ENCODE peak calls at places on chromosome 9, in eight cellular contexts. Y, H, P, B, S, Z, Q and G are unnamed samples.

GRCh38 chr9:122332083-122332482 is 38.7 kb upstream of the PTGS1 start:
- DNase-seq in Y (no peak), H (no peak), P (no peak), B (no peak), S (no peak), Z (no peak), Q (no peak), G (no peak)

GRCh38 chr9:101235105-101235866 is 149.5 kb downstream of the BAAT start:
- DNase-seq in Y (peak; percentile 19), H (no peak), P (peak; percentile 13), B (peak; percentile 52), S (no peak), Z (no peak), Q (no peak), G (peak; percentile 18)

GRCh38 chr9:76887003-76887821 is 18.7 kb downstream of the PRUNE2 start:
- DNase-seq in Y (no peak), H (no peak), P (no peak), B (no peak), S (no peak), Z (no peak), Q (no peak), G (no peak)

GRCh38 chr9:101480386-101480785 is 44.8 kb upstream of the ALDOB start:
- DNase-seq in Y (no peak), H (no peak), P (no peak), B (peak; percentile 86), S (no peak), Z (no peak), Q (no peak), G (no peak)

GRCh38 chr9:696332-697090 is 145.0 kb upstream of the DMRT1 start:
- DNase-seq in Y (peak; percentile 65), H (peak; percentile 64), P (peak; percentile 85), B (peak; percentile 69), S (peak; percentile 68), Z (peak; percentile 42), Q (no peak), G (no peak)

GRCh38 chr9:9998491-9999287 is 614.1 kb downstream of the PTPRD start:
- DNase-seq in Y (peak; percentile 1), H (no peak), P (no peak), B (peak; percentile 17), S (peak; percentile 1), Z (no peak), Q (no peak), G (no peak)

GRCh38 chr9:134231767-134232166 is 67.4 kb upstream of the RNU6ATAC start:
- DNase-seq in Y (no peak), H (no peak), P (no peak), B (no peak), S (no peak), Z (no peak), Q (no peak), G (no peak)

GRCh38 chr9:8822667-8823025 is 1023.1 kb upstream of the DMAC1 start:
- DNase-seq in Y (no peak), H (no peak), P (no peak), B (no peak), S (no peak), Z (no peak), Q (no peak), G (no peak)

GRCh38 chr9:109063765-109064164 is 50.5 kb upstream of the CTNNAL1 start:
- DNase-seq in Y (peak; percentile 11), H (no peak), P (peak; percentile 19), B (peak; percentile 28), S (no peak), Z (no peak), Q (no peak), G (no peak)

GRCh38 chr9:93812410-93812668 is 142.8 kb downstream of the BARX1 start:
- DNase-seq in Y (no peak), H (no peak), P (no peak), B (no peak), S (no peak), Z (no peak), Q (no peak), G (no peak)

GRCh38 chr9:96667363-96667728 is 12.2 kb upstream of the PRXL2C start:
- DNase-seq in Y (no peak), H (no peak), P (no peak), B (no peak), S (no peak), Z (no peak), Q (no peak), G (no peak)

GRCh38 chr9:69326261-69326660 is 1.2 kb downstream of the ENTREP1 start:
- DNase-seq in Y (no peak), H (peak; percentile 41), P (no peak), B (no peak), S (no peak), Z (no peak), Q (no peak), G (no peak)

DNA sequence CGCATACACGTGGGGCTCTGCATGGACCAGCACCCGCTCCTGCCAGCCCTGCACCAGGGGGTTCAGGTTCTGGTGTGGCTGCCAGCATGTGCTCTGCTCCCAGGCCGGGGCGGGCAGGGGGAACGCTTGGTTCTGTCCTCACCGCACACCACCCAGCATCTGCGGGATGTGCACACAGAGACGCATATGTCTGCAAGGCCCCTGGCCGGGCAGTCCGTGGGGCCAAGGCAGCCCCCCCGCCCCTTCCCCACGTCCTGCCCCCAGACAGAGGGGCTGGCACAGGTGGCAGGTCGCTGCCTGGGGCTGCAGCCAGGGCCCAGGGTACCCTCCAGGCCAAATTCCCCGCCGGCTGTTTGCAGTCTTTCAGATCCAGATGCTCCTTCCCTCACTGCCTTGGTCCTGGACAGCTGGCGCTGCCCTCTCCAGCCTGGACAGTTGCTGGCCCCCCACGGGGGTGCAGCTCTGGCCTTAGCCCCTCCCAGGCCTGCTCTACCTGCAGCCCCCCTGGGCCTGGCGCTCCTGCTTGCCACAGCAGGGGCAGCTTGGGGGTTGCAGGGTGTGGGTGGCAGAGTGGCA is 18.0 kb upstream of the NRARP start:
- DNase-seq in Y (no peak), H (peak; percentile 10), P (no peak), B (no peak), S (no peak), Z (no peak), Q (no peak), G (no peak)
- H3K4me3 ChIP-seq in Y (no peak overlapping the region), H (no peak overlapping the region), P (no peak overlapping the region), B (no peak overlapping the region), S (no peak overlapping the region), Z (no peak overlapping the region), Q (no peak overlapping the region), G (no peak overlapping the region)

GRCh38 chr9:135243201-135244190 is 156.0 kb downstream of the OLFM1 start:
- DNase-seq in Y (no peak), H (no peak), P (no peak), B (no peak), S (no peak), Z (no peak), Q (no peak), G (no peak)

GRCh38 chr9:135242406-135242805 is 154.9 kb downstream of the OLFM1 start:
- DNase-seq in Y (no peak), H (no peak), P (no peak), B (no peak), S (no peak), Z (no peak), Q (no peak), G (no peak)

GRCh38 chr9:135240871-135241311 is 153.4 kb downstream of the OLFM1 start:
- DNase-seq in Y (no peak), H (no peak), P (no peak), B (no peak), S (no peak), Z (no peak), Q (no peak), G (no peak)

GRCh38 chr9:135240222-135240621 is 152.8 kb downstream of the OLFM1 start:
- DNase-seq in Y (no peak), H (no peak), P (no peak), B (no peak), S (no peak), Z (no peak), Q (no peak), G (no peak)

GRCh38 chr9:135241381-135242380 is 154.2 kb downstream of the OLFM1 start:
- DNase-seq in Y (no peak), H (no peak), P (no peak), B (no peak), S (no peak), Z (no peak), Q (no peak), G (no peak)
- TF ChIP-seq CTCF in Y (no peak), H (no peak), P (no peak), B (no peak), S (no peak), Z (no peak), Q (no peak), G (peak; percentile 53)

GRCh38 chr9:36401897-36402480 is 1.9 kb upstream of the RNF38 start:
- DNase-seq in Y (no peak), H (no peak), P (no peak), B (no peak), S (no peak), Z (no peak), Q (no peak), G (peak; percentile 30)
- H3K4me3 ChIP-seq in Y (no peak overlapping the region), H (peak overlapping the region; percentile 73), P (no peak overlapping the region), B (no peak overlapping the region), S (no peak overlapping the region), Z (no peak overlapping the region), Q (no peak overlapping the region), G (peak overlapping the region; percentile 80)

DNA sequence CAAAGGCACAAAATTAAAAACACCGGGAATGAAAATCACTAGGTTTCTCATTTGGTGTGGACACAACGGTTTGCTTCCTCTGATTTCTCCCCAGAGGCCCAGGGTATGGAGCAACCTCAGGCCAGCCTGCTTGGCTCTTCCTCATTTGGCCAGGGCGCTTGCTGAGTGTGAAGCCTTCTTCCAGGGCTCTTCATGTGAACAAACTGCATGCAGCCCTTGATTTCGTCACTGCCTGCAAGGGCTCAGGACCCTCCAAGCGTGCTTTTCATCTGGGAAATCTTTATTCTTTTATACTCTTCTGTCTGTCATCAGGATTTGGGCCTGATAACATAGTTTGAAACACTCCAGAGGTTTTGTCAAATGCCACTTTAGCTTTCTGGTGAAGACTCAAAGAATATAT is 122.6 kb upstream of the KLF4 start:
- DNase-seq in Y (peak; percentile 67), H (peak; percentile 73), P (peak; percentile 48), B (no peak), S (no peak), Z (peak; percentile 78), Q (peak; percentile 89), G (no peak)
- TF ChIP-seq CTCF in Y (no peak), H (no peak), P (no peak), B (no peak), S (no peak), Z (no peak), Q (no peak), G (no peak)

DNA sequence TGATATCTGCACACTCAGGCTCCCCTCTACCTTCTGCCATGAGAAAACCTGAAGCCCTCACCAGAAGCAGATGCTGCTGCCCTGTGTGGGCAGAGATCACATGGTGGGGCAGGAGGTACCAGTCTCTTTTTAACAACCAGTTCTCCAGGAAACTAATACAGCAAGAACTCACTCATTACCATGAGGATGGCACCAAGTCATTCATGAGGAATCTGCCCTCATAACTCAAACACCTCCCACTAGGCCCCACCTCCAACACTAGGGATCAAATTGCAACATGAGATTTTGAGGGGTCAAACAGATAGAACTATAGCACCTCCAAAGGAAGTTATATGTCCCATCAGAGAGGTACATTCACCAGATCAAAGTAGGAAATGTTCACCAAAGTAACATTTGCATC is 136.3 kb upstream of the SHB start:
- DNase-seq in Y (no peak), H (no peak), P (no peak), B (peak; percentile 63), S (no peak), Z (no peak), Q (no peak), G (no peak)
- H3K4me3 ChIP-seq in Y (no peak overlapping the region), H (no peak overlapping the region), P (no peak overlapping the region), B (no peak overlapping the region), S (no peak overlapping the region), Z (no peak overlapping the region), Q (no peak overlapping the region), G (no peak overlapping the region)

GRCh38 chr9:32431940-32432555 is 47.6 kb downstream of the ACO1 start:
- DNase-seq in Y (peak; percentile 54), H (peak; percentile 23), P (peak; percentile 63), B (no peak), S (peak; percentile 67), Z (peak; percentile 31), Q (no peak), G (no peak)
- TF ChIP-seq CTCF in Y (peak; percentile 51), H (peak; percentile 43), P (peak; percentile 58), B (peak; percentile 43), S (peak; percentile 46), Z (peak; percentile 39), Q (peak; percentile 28), G (peak; percentile 66)